ENCODE peak calls at places on chromosomes 4 and X, in seven cellular contexts. W is right cardiac atrium, D is ascending aorta, J is thyroid gland, Q is breast epithelium, R is endothelial cell of umbilical vein, V is stomach. T is an unnamed sample. For H3K27me3, the result is how much of the 10 kb centered on the place peaks cover.

GRCh38 chr4:141352775-141353544 is 132.3 kb downstream of the ZNF330 start:
- DNase-seq in W (no peak), D (no peak), J (no peak), Q (no peak), R (peak), V (no peak), T (no peak)

GRCh38 chr4:155478336-155478825 is 101.6 kb upstream of the MAP9 start:
- DNase-seq in W (no peak), D (no peak), J (no peak), Q (no peak), R (no peak), V (no peak), T (no peak)

GRCh38 chr4:134470544-134470943 is 269.0 kb upstream of the PABPC4L start:
- DNase-seq in W (no peak), D (no peak), J (peak), Q (no peak), R (peak), V (peak), T (no peak)

GRCh38 chr4:60683357-60683756 is 516.8 kb upstream of the ADGRL3 start:
- DNase-seq in W (no peak), D (no peak), J (no peak), Q (no peak), R (no peak), V (no peak), T (no peak)

GRCh38 chr4:76373919-76374552 is 46.9 kb downstream of the CCDC158 start:
- DNase-seq in W (no peak), D (no peak), J (peak), Q (no peak), R (peak), V (no peak), T (no peak)

GRCh38 chr4:86977621-86978184 is 42.9 kb downstream of the AFF1 start:
- DNase-seq in W (no peak), D (no peak), J (peak), Q (peak), R (peak), V (no peak), T (no peak)

GRCh38 chr4:16642897-16643296 is 255.5 kb downstream of the LDB2 start:
- DNase-seq in W (no peak), D (no peak), J (no peak), Q (no peak), R (no peak), V (no peak), T (no peak)

GRCh38 chr4:4202510-4202909 is 24.2 kb downstream of the OTOP1 start:
- DNase-seq in W (no peak), D (no peak), J (no peak), Q (no peak), R (no peak), V (no peak), T (no peak)

GRCh38 chrX:9133426-9133825 is 99.5 kb upstream of the FAM9B start:
- DNase-seq in W (no peak), D (no peak), J (no peak), Q (no peak), R (no peak), V (no peak), T (no peak)

GRCh38 chr4:154329268-154329858 is 162.2 kb downstream of the DCHS2 start:
- DNase-seq in W (no peak), D (no peak), J (no peak), Q (no peak), R (no peak), V (no peak), T (no peak)

GRCh38 chrX:16797358-16797757 is 11.1 kb downstream of the TXLNG start:
- DNase-seq in W (peak), D (no peak), J (peak), Q (no peak), R (no peak), V (no peak), T (no peak)

GRCh38 chr4:8215001-8215427 is 15.9 kb downstream of the SH3TC1 start:
- DNase-seq in W (peak), D (no peak), J (peak), Q (no peak), R (peak), V (peak), T (no peak)

GRCh38 chr4:183721207-183722081 is 62.4 kb downstream of the TRAPPC11 start:
- DNase-seq in W (peak), D (no peak), J (peak), Q (no peak), R (peak), V (peak), T (peak)

GRCh38 chr4:19254476-19254875 is 997.2 kb upstream of the SLIT2 start:
- DNase-seq in W (no peak), D (no peak), J (no peak), Q (no peak), R (no peak), V (no peak), T (no peak)

GRCh38 chr4:183348706-183349659 is 26.8 kb upstream of the CLDN24 start:
- DNase-seq in W (no peak), D (no peak), J (no peak), Q (no peak), R (peak), V (no peak), T (no peak)

GRCh38 chrX:150463566-150463965 is 100.4 kb downstream of the MAMLD1 start:
- DNase-seq in W (no peak), D (no peak), J (no peak), Q (no peak), R (no peak), V (no peak), T (no peak)
- H3K4me3 ChIP-seq in W (no peak), D (no peak), J (no peak), Q (no peak), R (no peak), V (no peak), T (no peak)

GRCh38 chrX:38262715-38263620 is 42.3 kb upstream of the SRPX start:
- DNase-seq in W (no peak), D (no peak), J (peak), Q (no peak), R (peak), V (no peak), T (no peak)
- H3K27me3 ChIP-seq in W (under half), D (under half), J (under half), Q (under half), R (under half), V (under half), T (under half)

GRCh38 chr4:165381821-165382373 is 3.1 kb downstream of the CPE start:
- DNase-seq in W (no peak), D (no peak), J (no peak), Q (no peak), R (no peak), V (no peak), T (no peak)

GRCh38 chr4:165375465-165375864 is 3.3 kb upstream of the CPE start:
- DNase-seq in W (no peak), D (no peak), J (no peak), Q (no peak), R (no peak), V (no peak), T (no peak)

GRCh38 chr4:165378398-165378762 is 428 bp upstream of the CPE start:
- DNase-seq in W (no peak), D (no peak), J (no peak), Q (no peak), R (no peak), V (no peak), T (no peak)

GRCh38 chr4:165379662-165380061 is 854 bp downstream of the CPE start:
- DNase-seq in W (peak), D (no peak), J (peak), Q (no peak), R (no peak), V (no peak), T (no peak)

GRCh38 chr4:165378763-165379631 is at the start of gene CPE:
- DNase-seq in W (peak), D (peak), J (peak), Q (peak), R (peak), V (peak), T (peak)
- H3K27ac ChIP-seq in W (peak), D (peak), J (peak), Q (peak), R (no peak), V (peak), T (no peak)

GRCh38 chr4:112343330-112343729 is 46.2 kb downstream of the ALPK1 start:
- DNase-seq in W (no peak), D (no peak), J (no peak), Q (no peak), R (no peak), V (no peak), T (no peak)
- H3K4me3 ChIP-seq in W (no peak), D (no peak), J (no peak), Q (no peak), R (no peak), V (no peak), T (no peak)

DNA sequence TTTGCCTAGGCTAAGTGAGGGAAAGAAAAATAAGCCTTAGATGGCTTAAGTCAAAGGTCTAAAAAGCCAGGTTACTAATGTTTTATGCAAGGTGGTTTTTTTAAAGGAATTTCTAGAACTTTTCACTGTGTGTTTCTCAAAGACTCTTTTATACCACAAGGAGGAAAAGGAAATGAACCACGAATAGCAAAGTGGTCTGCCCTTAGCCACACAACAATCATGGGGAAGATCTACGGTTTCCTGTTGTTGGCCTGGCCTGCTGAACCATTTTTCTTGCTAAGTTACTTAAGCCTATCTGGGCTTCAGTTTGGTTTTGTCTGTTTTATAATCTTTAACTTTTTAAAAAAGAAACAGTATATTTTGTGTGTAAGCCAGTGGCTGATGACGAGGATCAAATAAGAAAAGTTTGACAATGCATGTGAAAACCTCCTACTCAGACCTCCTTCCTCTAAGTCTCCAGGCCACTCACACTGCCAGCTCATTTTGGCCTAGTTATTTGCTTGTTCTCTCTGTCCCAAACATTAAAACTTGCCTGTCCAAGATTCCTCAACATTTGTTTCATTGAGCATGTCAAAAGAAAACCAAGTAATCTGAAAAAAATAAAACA is 56.7 kb upstream of the COL25A1 start:
- DNase-seq in W (no peak), D (no peak), J (no peak), Q (no peak), R (peak), V (no peak), T (no peak)
- H3K27me3 ChIP-seq in W (under half), D (under half), J (under half), Q (under half), R (under half), V (under half), T (under half)

DNA sequence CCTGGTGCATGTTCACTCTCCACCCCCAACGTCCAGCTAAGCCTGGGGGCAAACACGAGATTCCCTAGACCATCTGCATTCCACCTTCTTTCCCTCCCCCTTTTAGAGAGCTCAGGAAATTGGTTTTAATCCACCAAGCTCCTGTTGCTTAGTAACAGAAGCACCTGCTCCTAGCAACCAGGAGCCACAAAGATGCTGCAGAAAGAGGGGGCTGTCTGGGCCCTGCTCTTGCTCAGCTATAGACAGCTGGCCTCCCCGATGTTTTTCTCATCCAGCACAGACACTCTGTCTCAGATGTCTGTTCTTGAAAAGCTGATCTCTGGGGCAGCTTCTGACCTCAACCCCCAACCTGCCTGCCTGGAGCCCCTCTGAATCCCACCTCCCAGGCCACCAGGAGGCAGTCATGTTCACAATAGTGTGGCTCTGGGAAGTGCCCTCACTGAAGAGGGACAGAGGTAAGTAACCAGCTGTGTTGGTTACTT is 71.5 kb downstream of the SLC16A2 start:
- DNase-seq in W (no peak), D (no peak), J (peak), Q (no peak), R (no peak), V (no peak), T (peak)
- H3K27ac ChIP-seq in W (no peak), D (no peak), J (peak), Q (no peak), R (no peak), V (no peak), T (no peak)

GRCh38 chr4:120007171-120007894 is 59.3 kb downstream of the MAD2L1 start:
- DNase-seq in W (no peak), D (no peak), J (no peak), Q (no peak), R (no peak), V (no peak), T (no peak)

GRCh38 chr4:120009731-120010130 is 56.9 kb downstream of the MAD2L1 start:
- DNase-seq in W (no peak), D (no peak), J (no peak), Q (no peak), R (no peak), V (no peak), T (no peak)

GRCh38 chr4:120008957-120009356 is 57.7 kb downstream of the MAD2L1 start:
- DNase-seq in W (no peak), D (no peak), J (no peak), Q (no peak), R (no peak), V (no peak), T (no peak)

GRCh38 chr4:120005527-120005926 is 61.1 kb downstream of the MAD2L1 start:
- DNase-seq in W (no peak), D (no peak), J (no peak), Q (no peak), R (no peak), V (no peak), T (no peak)

DNA sequence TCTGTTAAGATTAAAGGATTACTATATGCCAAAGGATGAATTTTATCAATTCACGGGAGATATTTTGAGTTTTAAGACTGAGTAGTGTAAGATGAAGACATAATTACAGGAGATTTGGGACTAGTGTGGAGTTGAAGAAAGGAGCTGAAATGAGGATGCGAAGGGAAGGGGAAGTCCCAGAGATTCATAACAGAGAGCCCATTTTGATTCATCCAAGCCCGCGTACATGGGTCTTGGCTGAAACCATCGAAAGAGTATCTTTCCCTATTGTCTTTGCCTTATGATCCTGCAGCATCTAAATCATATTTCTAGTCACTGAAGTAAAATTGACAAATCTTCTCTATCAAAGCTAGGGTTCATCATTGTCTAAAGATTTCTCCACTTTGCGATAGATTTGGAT is 58.6 kb downstream of the MAD2L1 start:
- DNase-seq in W (no peak), D (no peak), J (no peak), Q (no peak), R (no peak), V (no peak), T (no peak)
- H3K4me3 ChIP-seq in W (no peak), D (no peak), J (no peak), Q (no peak), R (no peak), V (no peak), T (no peak)

DNA sequence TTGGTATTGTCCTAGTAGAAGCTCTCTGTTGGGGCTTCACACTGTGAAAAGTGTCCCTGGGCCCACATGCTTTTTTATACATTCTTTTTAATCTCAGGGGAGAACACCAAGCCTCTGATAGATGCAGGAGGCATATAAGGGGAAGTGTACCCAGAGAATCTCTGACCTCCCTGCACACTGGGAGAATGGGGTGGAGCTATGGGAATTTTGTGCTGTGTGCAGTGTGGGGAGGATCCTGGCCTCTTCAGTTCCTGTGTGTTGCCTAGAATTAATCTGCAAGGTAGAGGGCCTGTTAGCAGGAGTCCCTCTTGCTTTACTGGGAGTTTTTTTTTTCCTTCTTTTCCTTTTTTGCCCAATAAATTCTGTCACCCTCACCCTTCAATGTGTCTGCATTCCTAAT is 49.2 kb upstream of the SPIN4 start:
- DNase-seq in W (no peak), D (no peak), J (no peak), Q (no peak), R (no peak), V (no peak), T (no peak)
- H3K27me3 ChIP-seq in W (under half), D (under half), J (under half), Q (under half), R (under half), V (under half), T (under half)

GRCh38 chrX:1521459-1521956 is 15.5 kb downstream of the P2RY8 start:
- DNase-seq in W (no peak), D (no peak), J (no peak), Q (no peak), R (no peak), V (no peak), T (peak)
- H3K27ac ChIP-seq in W (no peak), D (no peak), J (no peak), Q (no peak), R (no peak), V (no peak), T (peak)

DNA sequence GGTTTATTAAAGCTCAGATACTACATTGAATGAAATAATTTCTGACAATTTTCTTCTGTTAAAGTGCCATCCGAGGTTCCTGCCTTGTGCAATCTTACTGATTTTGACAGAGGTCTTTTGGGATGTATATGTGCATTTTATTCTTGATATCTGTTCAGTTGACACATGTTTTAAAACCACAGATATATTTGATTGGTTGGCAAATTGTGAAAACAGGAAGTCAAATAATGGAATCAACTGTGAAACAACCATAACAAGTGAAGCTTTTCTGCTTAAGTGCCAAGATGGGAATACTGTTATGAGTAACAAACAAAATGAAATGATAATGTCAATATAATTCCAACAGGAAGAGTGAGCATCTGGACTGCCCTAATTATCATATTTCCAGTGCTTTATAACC is 85.0 kb upstream of the TET2 start:
- DNase-seq in W (no peak), D (no peak), J (no peak), Q (no peak), R (no peak), V (no peak), T (no peak)
- H3K4me3 ChIP-seq in W (no peak), D (no peak), J (no peak), Q (no peak), R (no peak), V (no peak), T (no peak)